ENCODE peak calls at places on chromosomes 5 and 9, in ten cellular contexts. F, P, Z, H, I, N, C, O, E and G are unnamed samples.

GRCh38 chr5:53430618-53431252 is 49.7 kb upstream of the FST start:
- DNase-seq in F (no peak), P (no peak), Z (no peak), H (no peak), I (no peak), N (no peak), C (no peak), O (no peak), E (no peak), G (no peak)

GRCh38 chr5:180289433-180289832 is 2.5 kb downstream of the MAPK9 start:
- DNase-seq in F (no peak), P (peak; percentile 41), Z (no peak), H (no peak), I (no peak), N (no peak), C (no peak), O (no peak), E (no peak), G (no peak)

GRCh38 chr9:78118742-78119473 is 87.3 kb upstream of the GNAQ start:
- DNase-seq in F (no peak), P (no peak), Z (no peak), H (no peak), I (no peak), N (no peak), C (peak; percentile 29), O (no peak), E (no peak), G (peak; percentile 45)

GRCh38 chr9:136974834-136975535 is 2.3 kb upstream of the PTGDS start:
- DNase-seq in F (no peak), P (no peak), Z (no peak), H (no peak), I (no peak), N (no peak), C (no peak), O (no peak), E (no peak), G (no peak)

GRCh38 chr5:178866946-178867345 is 7.2 kb downstream of the ZNF354B start:
- DNase-seq in F (no peak), P (no peak), Z (no peak), H (no peak), I (no peak), N (no peak), C (no peak), O (no peak), E (no peak), G (no peak)

GRCh38 chr9:136329211-136329627 is 1.9 kb downstream of the GPSM1 start:
- DNase-seq in F (no peak), P (no peak), Z (no peak), H (no peak), I (no peak), N (no peak), C (no peak), O (peak; percentile 72), E (no peak), G (no peak)

GRCh38 chr5:180600554-180601041 is 9.3 kb upstream of the SCGB3A1 start:
- DNase-seq in F (no peak), P (no peak), Z (no peak), H (peak; percentile 72), I (no peak), N (no peak), C (peak; percentile 13), O (peak; percentile 70), E (no peak), G (no peak)

GRCh38 chr5:4095918-4096630 is 500.4 kb downstream of the IRX1 start:
- DNase-seq in F (no peak), P (no peak), Z (no peak), H (no peak), I (no peak), N (no peak), C (no peak), O (no peak), E (no peak), G (no peak)

GRCh38 chr9:97923529-97924108 is 1.3 kb upstream of the TRMO start:
- DNase-seq in F (peak; percentile 67), P (peak; percentile 83), Z (no peak), H (no peak), I (peak; percentile 69), N (peak; percentile 46), C (peak; percentile 52), O (no peak), E (peak; percentile 51), G (peak; percentile 28)